ENCODE peak calls at places on chromosomes 6 and 20, in four cellular contexts. Z, S, V and X are unnamed samples.

GRCh38 chr6:29294499-29294914 is 7.0 kb upstream of the OR14J1 start:
- DNase-seq in Z (no peak), S (no peak), V (no peak), X (no peak)

GRCh38 chr6:20202070-20202658 is 10.1 kb downstream of the MBOAT1 start:
- DNase-seq in Z (no peak), S (no peak), V (no peak), X (no peak)

GRCh38 chr6:157461000-157461915 is 80.3 kb downstream of the ZDHHC14 start:
- DNase-seq in Z (no peak), S (no peak), V (no peak), X (peak)

GRCh38 chr6:15400572-15401004 is 154.7 kb downstream of the JARID2 start:
- DNase-seq in Z (peak), S (peak), V (peak), X (peak)

GRCh38 chr6:152271681-152272464 is 365.3 kb downstream of the SYNE1 start:
- DNase-seq in Z (no peak), S (no peak), V (no peak), X (no peak)

GRCh38 chr20:51037499-51038110 is 14.7 kb upstream of the KCNG1 start:
- DNase-seq in Z (no peak), S (no peak), V (no peak), X (no peak)

GRCh38 chr6:146889303-146889702 is 290.5 kb downstream of the ADGB start:
- DNase-seq in Z (no peak), S (no peak), V (no peak), X (no peak)

GRCh38 chr6:827431-827830 is 134.5 kb upstream of the EXOC2 start:
- DNase-seq in Z (no peak), S (no peak), V (no peak), X (no peak)

GRCh38 chr6:67630146-67630545 is 1004.9 kb upstream of the ADGRB3 start:
- DNase-seq in Z (no peak), S (no peak), V (no peak), X (no peak)

GRCh38 chr6:7633361-7633760 is 43.4 kb downstream of the SNRNP48 start:
- DNase-seq in Z (no peak), S (no peak), V (no peak), X (no peak)

GRCh38 chr20:11867286-11867921 is 50.3 kb upstream of the BTBD3 start:
- DNase-seq in Z (no peak), S (no peak), V (no peak), X (no peak)

GRCh38 chr20:45771182-45771759 is 20.4 kb downstream of the WFDC3 start:
- DNase-seq in Z (no peak), S (peak), V (peak), X (peak)

GRCh38 chr20:34581341-34582189 is 23.0 kb downstream of the MAP1LC3A start:
- DNase-seq in Z (no peak), S (no peak), V (no peak), X (no peak)

GRCh38 chr6:41416165-41416837 is 80.9 kb downstream of the NCR2 start:
- DNase-seq in Z (no peak), S (no peak), V (no peak), X (no peak)

GRCh38 chr6:41423002-41423401 is 87.6 kb downstream of the NCR2 start:
- DNase-seq in Z (no peak), S (no peak), V (no peak), X (no peak)

GRCh38 chr6:41422156-41422555 is 86.7 kb downstream of the NCR2 start:
- DNase-seq in Z (no peak), S (no peak), V (no peak), X (no peak)

GRCh38 chr6:41424370-41425058 is 89.1 kb downstream of the NCR2 start:
- DNase-seq in Z (no peak), S (peak), V (peak), X (peak)

DNA sequence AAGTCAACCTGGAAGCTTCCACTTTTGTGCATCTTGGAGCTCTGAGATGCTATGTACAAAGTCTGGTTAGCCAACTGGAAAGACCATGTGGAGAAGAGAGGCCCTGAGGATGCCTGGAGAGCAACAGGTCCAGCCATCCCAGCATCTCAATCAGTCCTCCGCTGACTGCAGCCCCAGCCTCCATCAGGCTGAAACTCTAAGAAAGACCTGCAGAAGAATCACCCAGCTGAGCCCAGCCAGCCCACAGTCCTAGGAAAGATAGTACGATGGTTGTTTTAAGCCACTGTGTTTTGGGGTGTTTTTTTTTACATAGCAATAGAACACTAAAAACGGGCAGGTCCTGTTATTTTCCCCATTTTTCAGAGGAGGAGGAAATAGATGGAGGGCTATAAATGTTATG is 84.0 kb downstream of the NCR2 start:
- DNase-seq in Z (no peak), S (no peak), V (no peak), X (no peak)
- TF ChIP-seq CTCF in Z (no peak), S (no peak), V (no peak), X (no peak)

GRCh38 chr20:62143976-62144825 is 632 bp downstream of the SS18L1 start:
- DNase-seq in Z (peak), S (peak), V (peak), X (peak)
- TF ChIP-seq CTCF in Z (no peak), S (no peak), V (no peak), X (no peak)

DNA sequence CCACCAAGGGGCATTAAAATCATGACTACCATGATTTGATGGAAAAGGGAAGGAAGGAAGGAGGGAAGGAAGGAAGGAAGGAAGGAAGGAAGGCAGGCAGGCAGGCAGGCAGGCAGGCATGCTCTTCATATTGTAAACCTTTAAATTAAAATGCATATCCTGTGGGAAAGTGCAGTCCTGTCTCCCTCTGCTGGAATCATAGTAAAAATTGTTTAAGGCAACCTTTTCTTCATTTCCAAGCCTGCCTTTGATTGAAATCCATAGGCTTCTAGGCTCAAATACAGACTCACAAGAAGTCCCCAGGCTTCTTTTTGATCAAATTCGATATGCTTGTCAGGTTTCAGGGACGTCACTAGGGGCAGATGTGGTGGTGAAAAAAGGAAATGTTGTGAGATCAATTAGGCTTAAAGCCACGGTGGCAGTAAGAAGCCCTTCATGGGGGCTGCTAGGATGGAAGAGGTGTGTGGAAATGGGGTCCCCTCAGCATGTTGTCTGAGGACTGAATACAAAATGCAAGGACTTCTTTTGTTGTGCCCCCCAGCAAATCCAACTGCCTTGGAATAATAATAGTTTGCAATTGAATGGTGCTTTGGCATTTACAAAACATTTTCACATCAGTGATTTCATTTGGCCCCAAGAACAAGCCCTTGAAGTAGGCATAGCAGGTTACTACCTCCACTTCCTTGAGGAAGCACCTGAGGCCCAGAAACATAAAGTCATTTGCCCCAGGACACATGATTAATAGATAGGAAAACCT is 25.6 kb upstream of the GABRR1 start:
- DNase-seq in Z (no peak), S (peak), V (no peak), X (no peak)
- TF ChIP-seq CTCF in Z (peak), S (peak), V (peak), X (no peak)

GRCh38 chr6:132511836-132512230 is 1.1 kb downstream of the STX7 start:
- DNase-seq in Z (no peak), S (no peak), V (no peak), X (no peak)

GRCh38 chr6:132513821-132514545 is 1.1 kb upstream of the STX7 start:
- DNase-seq in Z (no peak), S (no peak), V (no peak), X (no peak)

GRCh38 chr6:132512638-132513632 is at the start of gene STX7:
- DNase-seq in Z (peak), S (peak), V (peak), X (peak)

GRCh38 chr6:132512342-132512637 is 626 bp downstream of the STX7 start:
- DNase-seq in Z (no peak), S (no peak), V (no peak), X (no peak)

DNA sequence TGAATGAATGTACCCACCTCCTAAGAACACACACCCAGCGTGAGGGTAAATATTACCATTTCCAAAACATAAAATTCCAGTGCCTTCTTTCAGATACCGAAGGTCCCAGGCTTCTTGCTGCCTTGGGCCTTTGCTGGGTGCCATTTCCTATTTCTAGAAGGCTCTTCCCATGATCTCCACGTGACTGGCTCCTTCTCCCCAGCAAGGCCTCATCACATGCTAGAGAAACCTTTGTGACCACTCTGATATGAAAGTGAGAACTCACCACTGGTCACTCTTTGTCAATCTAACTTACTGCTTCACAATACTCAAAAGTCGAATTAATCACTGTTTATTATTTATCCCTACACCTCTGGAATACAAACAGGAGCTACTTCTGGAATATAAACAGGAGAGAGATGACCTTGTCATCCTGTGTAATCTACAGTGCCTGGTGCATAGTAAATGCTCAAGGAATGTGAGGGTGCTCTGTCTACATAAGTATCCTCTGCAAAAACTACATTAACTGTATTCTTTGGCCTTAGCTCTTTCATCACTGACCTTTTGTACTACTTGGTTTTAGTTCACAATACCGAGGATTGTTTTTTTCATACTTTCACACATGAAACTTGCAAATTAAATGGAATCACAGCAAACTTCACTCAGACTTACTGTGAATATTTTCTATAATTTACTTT is 1.6 kb downstream of the STX7 start:
- DNase-seq in Z (no peak), S (no peak), V (no peak), X (no peak)
- TF ChIP-seq CTCF in Z (no peak), S (no peak), V (no peak), X (no peak)